ENCODE peak calls at places on chromosome 14, in seven cellular contexts. S is AG04449; N is smooth muscle cell of the brain vasculature; Q is stomach; J is T-helper 2 cell; O is brain microvascular endothelial cell; B is effector memory CD4-positive, alpha-beta T cell. I is an unnamed sample.

GRCh38 chr14:104603623-104604401 is 760 bp downstream of the TMEM179 start:
- DNase-seq in S (no peak), B (no peak), O (no peak), N (no peak), Q (no peak), J (no peak), I (no peak)

GRCh38 chr14:69049675-69050074 is 70.6 kb upstream of the ACTN1 start:
- DNase-seq in N (no peak), J (no peak), B (no peak), O (peak; percentile 73), Q (no peak), S (peak; percentile 46), I (no peak)

GRCh38 chr14:38716871-38717270 is 386.2 kb downstream of the SEC23A start:
- DNase-seq in J (no peak), Q (no peak), B (no peak), S (no peak), O (no peak), N (no peak), I (no peak)

GRCh38 chr14:69133206-69134125 is 19.5 kb downstream of the DCAF5 start:
- DNase-seq in B (no peak), N (no peak), Q (no peak), S (peak; percentile 29), J (no peak), O (peak; percentile 86), I (peak; percentile 70)

GRCh38 chr14:37745657-37746056 is 150.2 kb downstream of the TTC6 start:
- DNase-seq in O (no peak), Q (no peak), B (no peak), N (no peak), S (no peak), J (no peak), I (no peak)

GRCh38 chr14:32724864-32725550 is 213.7 kb upstream of the NPAS3 start:
- DNase-seq in J (no peak), O (peak; percentile 94), Q (no peak), S (peak; percentile 66), B (no peak), N (peak; percentile 68), I (peak; percentile 66)

GRCh38 chr14:47442206-47442605 is 233.2 kb downstream of the MDGA2 start:
- DNase-seq in O (peak; percentile 86), N (no peak), B (no peak), J (no peak), S (no peak), Q (no peak), I (peak; percentile 93)

GRCh38 chr14:100865682-100866591 is 37.6 kb downstream of the RTL1 start:
- DNase-seq in B (no peak), J (no peak), Q (no peak), N (no peak), S (no peak), O (no peak), I (no peak)

GRCh38 chr14:52873096-52873495 is 77.8 kb downstream of the FERMT2 start:
- DNase-seq in J (no peak), S (no peak), N (no peak), Q (no peak), B (no peak), O (no peak), I (no peak)

GRCh38 chr14:101380940-101381339 is 180.4 kb upstream of the DIO3 start:
- DNase-seq in S (no peak), N (no peak), Q (no peak), J (no peak), O (no peak), B (no peak), I (no peak)

GRCh38 chr14:57199911-57200310 is 68.8 kb downstream of the EXOC5 start:
- DNase-seq in B (no peak), N (no peak), O (peak; percentile 53), S (peak; percentile 46), J (no peak), Q (no peak), I (no peak)

GRCh38 chr14:89330236-89331002 is 86.6 kb downstream of the FOXN3 start:
- DNase-seq in O (peak; percentile 87), B (no peak), N (peak; percentile 66), J (no peak), Q (no peak), S (peak; percentile 54), I (no peak)

GRCh38 chr14:68787235-68787727 is 5.6 kb downstream of the ZFP36L1 start:
- DNase-seq in N (no peak), O (no peak), B (no peak), J (peak; percentile 77), S (no peak), Q (peak; percentile 44), I (peak; percentile 52)

GRCh38 chr14:52922656-52923055 is 28.2 kb downstream of the FERMT2 start:
- DNase-seq in O (no peak), J (no peak), S (no peak), Q (no peak), B (no peak), N (no peak), I (no peak)

GRCh38 chr14:73625686-73626085 is 13.4 kb downstream of the ACOT6 start:
- DNase-seq in B (no peak), S (no peak), N (no peak), Q (no peak), J (no peak), O (no peak), I (no peak)

GRCh38 chr14:35180179-35180578 is 57.8 kb downstream of the PRORP start:
- DNase-seq in O (no peak), N (no peak), Q (no peak), S (no peak), B (no peak), J (no peak), I (no peak)

GRCh38 chr14:73526036-73526984 is 10.6 kb upstream of the ACOT1 start:
- DNase-seq in S (no peak), O (no peak), Q (peak; percentile 84), N (no peak), J (no peak), B (no peak), I (peak; percentile 28)

GRCh38 chr14:52048641-52049204 is 20.1 kb downstream of the NID2 start:
- DNase-seq in J (no peak), S (no peak), N (peak; percentile 51), Q (no peak), O (peak; percentile 58), B (no peak), I (no peak)

GRCh38 chr14:35783699-35784098 is 25.4 kb downstream of the RALGAPA1 start:
- DNase-seq in J (no peak), B (no peak), N (no peak), Q (no peak), S (no peak), O (no peak), I (no peak)

GRCh38 chr14:22319526-22320352 is 269.3 kb downstream of the DAD1 start:
- DNase-seq in O (peak; percentile 69), B (no peak), S (no peak), J (peak; percentile 39), N (peak; percentile 62), Q (peak; percentile 69), I (peak; percentile 78)

GRCh38 chr14:71001742-71002141 is 94.5 kb downstream of the PCNX1 start:
- DNase-seq in J (no peak), B (no peak), S (no peak), N (no peak), O (no peak), Q (no peak), I (peak; percentile 19)

GRCh38 chr14:101350021-101350420 is 211.3 kb upstream of the DIO3 start:
- DNase-seq in J (no peak), O (no peak), Q (peak; percentile 5), S (no peak), B (no peak), N (no peak), I (no peak)

GRCh38 chr14:78048120-78048519 is 122.1 kb upstream of the NRXN3 start:
- DNase-seq in S (no peak), O (no peak), B (no peak), J (no peak), N (no peak), Q (no peak), I (no peak)

GRCh38 chr14:104344815-104345214 is 206.4 kb downstream of the KIF26A start:
- DNase-seq in J (no peak), N (no peak), B (no peak), Q (no peak), O (no peak), S (no peak), I (no peak)

GRCh38 chr14:49106721-49107689 is 479.2 kb downstream of the RPS29 start:
- DNase-seq in N (no peak), S (no peak), B (no peak), O (peak; percentile 80), Q (no peak), J (no peak), I (peak; percentile 40)

GRCh38 chr14:101721951-101722661 is 39.4 kb upstream of the PPP2R5C start:
- DNase-seq in N (no peak), J (peak; percentile 99), Q (peak; percentile 51), B (peak; percentile 75), S (no peak), O (no peak), I (peak; percentile 87)

GRCh38 chr14:96710060-96710636 is 87.0 kb upstream of the VRK1 start:
- DNase-seq in S (no peak), O (no peak), B (no peak), J (peak; percentile 69), N (no peak), Q (no peak), I (no peak)